ENCODE peak calls at places on chromosomes 5 and 9, in six cellular contexts. M is activated CD4-positive, alpha-beta T cell treated with anti-CD3 and anti-CD28 coated beads, Interleukin-2, amount 10 ng/mL, durations not matched to agents 24 days and 14 days; E is stimulated activated naive CD4-positive, alpha-beta T cell treated with Interleukin-2 at 50 U/mL for 16 hours; J is A549; Z is foreskin fibroblast; L is dermis blood vessel endothelial cell. G is an unnamed sample.

GRCh38 chr9:100700689-100701318 is 122.9 kb downstream of the CAVIN4 start:
- DNase-seq in L (peak; percentile 54), Z (no peak), E (no peak), M (peak; percentile 61), J (peak; percentile 38), G (no peak)

GRCh38 chr9:121350993-121351561 is 19.0 kb downstream of the STOM start:
- DNase-seq in L (peak; percentile 96), M (no peak), J (peak; percentile 60), E (no peak), Z (peak; percentile 90), G (peak; percentile 94)

GRCh38 chr9:96040591-96041461 is 165.3 kb downstream of the ERCC6L2 start:
- DNase-seq in E (no peak), L (no peak), J (peak; percentile 76), Z (no peak), M (no peak), G (no peak)

GRCh38 chr5:82796643-82797416 is 280.4 kb downstream of the TMEM167A start:
- DNase-seq in E (no peak), J (no peak), L (no peak), Z (no peak), M (no peak), G (no peak)

GRCh38 chr5:40853632-40854192 is 12.5 kb downstream of the CARD6 start:
- DNase-seq in M (no peak), Z (no peak), L (peak; percentile 19), E (no peak), J (no peak), G (peak; percentile 52)

GRCh38 chr5:139273322-139273571 is 20.3 kb upstream of the MATR3 start:
- DNase-seq in M (no peak), J (peak; percentile 37), E (no peak), Z (no peak), L (no peak), G (no peak)

GRCh38 chr9:15182755-15183154 is 124.3 kb downstream of the TTC39B start:
- DNase-seq in J (no peak), L (no peak), E (no peak), M (no peak), Z (no peak), G (no peak)

GRCh38 chr5:139684350-139684880 is 36.3 kb downstream of the CXXC5 start:
- DNase-seq in J (no peak), Z (no peak), E (no peak), L (no peak), M (no peak), G (no peak)

GRCh38 chr9:93286252-93287188 is 102.6 kb downstream of the WNK2 start:
- DNase-seq in Z (no peak), E (no peak), L (no peak), M (no peak), J (no peak), G (no peak)

GRCh38 chr9:128838338-128838737 is 8.7 kb upstream of the SPOUT1 start:
- DNase-seq in J (no peak), E (no peak), Z (no peak), L (no peak), M (no peak), G (no peak)

GRCh38 chr9:92686954-92687353 is 17.0 kb upstream of the IPPK start:
- DNase-seq in Z (no peak), E (no peak), J (peak; percentile 32), L (peak; percentile 32), M (no peak), G (peak; percentile 11)

GRCh38 chr9:132587484-132587858 is 5.1 kb downstream of the BARHL1 start:
- DNase-seq in M (no peak), Z (no peak), E (no peak), J (no peak), L (no peak), G (no peak)

GRCh38 chr9:79682076-79682736 is 110.4 kb downstream of the TLE4 start:
- DNase-seq in M (no peak), E (no peak), J (no peak), Z (no peak), L (peak; percentile 73), G (peak; percentile 63)

GRCh38 chr5:178113141-178113787 is at the start of gene N4BP3:
- DNase-seq in Z (no peak), E (peak; percentile 79), L (peak; percentile 84), J (peak; percentile 42), M (peak; percentile 95), G (peak; percentile 79)

GRCh38 chr9:37705787-37706186 is 47.8 kb upstream of the TRMT10B start:
- DNase-seq in L (no peak), E (no peak), Z (no peak), J (no peak), M (no peak), G (no peak)

GRCh38 chr9:134895849-134896833 is 15.5 kb downstream of the FCN2 start:
- DNase-seq in E (no peak), J (peak; percentile 76), Z (peak; percentile 46), L (peak; percentile 88), M (no peak), G (peak; percentile 14)

GRCh38 chr5:174305241-174305681 is 259.8 kb downstream of the NSG2 start:
- DNase-seq in M (no peak), J (no peak), L (no peak), Z (no peak), E (no peak), G (no peak)

GRCh38 chr5:14066326-14066725 is 76.8 kb upstream of the TRIO start:
- DNase-seq in J (no peak), Z (no peak), M (no peak), L (no peak), E (no peak), G (no peak)

GRCh38 chr9:112783551-112783954 is 33.0 kb downstream of the SNX30 start:
- DNase-seq in E (no peak), J (no peak), M (no peak), L (no peak), Z (no peak), G (no peak)

GRCh38 chr9:21964925-21965385 is 29.2 kb downstream of the CDKN2A start:
- DNase-seq in L (peak; percentile 56), J (no peak), M (peak; percentile 88), E (peak; percentile 61), Z (no peak), G (peak; percentile 54)

GRCh38 chr5:149439899-149440655 is 61.0 kb upstream of the IL17B start:
- DNase-seq in Z (no peak), E (peak; percentile 3), L (peak; percentile 75), J (peak; percentile 95), M (no peak), G (peak; percentile 86)

GRCh38 chr9:116151966-116152381 is 1.6 kb upstream of the PAPPA start:
- DNase-seq in J (peak; percentile 93), L (peak; percentile 49), Z (peak; percentile 83), M (no peak), E (no peak), G (no peak)

GRCh38 chr9:100498592-100498991 is 25.6 kb downstream of the TMEFF1 start:
- DNase-seq in L (no peak), J (peak; percentile 9), Z (no peak), M (no peak), E (no peak), G (peak; percentile 18)

GRCh38 chr5:176341325-176342198 is 20.0 kb downstream of the KIAA1191 start:
- DNase-seq in M (no peak), L (no peak), Z (no peak), E (no peak), J (no peak), G (no peak)

GRCh38 chr9:93598647-93599241 is 22.4 kb downstream of the PHF2 start:
- DNase-seq in M (peak; percentile 71), L (peak; percentile 65), Z (no peak), J (no peak), E (no peak), G (peak; percentile 57)

GRCh38 chr5:179697993-179698934 is 503 bp upstream of the CANX start:
- DNase-seq in E (peak; percentile 99), J (peak; percentile 99), L (peak; percentile 100), Z (peak; percentile 100), M (peak; percentile 100), G (peak; percentile 100)

GRCh38 chr9:119094086-119094485 is 275.1 kb downstream of the BRINP1 start:
- DNase-seq in L (no peak), Z (no peak), J (no peak), M (no peak), E (no peak), G (no peak)

GRCh38 chr9:16321461-16322119 is 548.9 kb downstream of the BNC2 start:
- DNase-seq in E (no peak), J (peak; percentile 39), M (no peak), L (peak; percentile 48), Z (peak; percentile 67), G (peak; percentile 12)

GRCh38 chr9:86660146-86660545 is 287.2 kb downstream of the GAS1 start:
- DNase-seq in M (no peak), L (no peak), J (no peak), E (no peak), Z (peak; percentile 89), G (no peak)

GRCh38 chr9:9275656-9276055 is 1337.1 kb downstream of the PTPRD start:
- DNase-seq in Z (no peak), M (no peak), L (no peak), E (no peak), J (no peak), G (no peak)

GRCh38 chr9:112863214-112863613 is 27.5 kb downstream of the SLC46A2 start:
- DNase-seq in M (no peak), L (no peak), Z (no peak), J (no peak), E (no peak), G (no peak)

GRCh38 chr9:109767814-109768213 is 12.2 kb upstream of the PALM2AKAP2 start:
- DNase-seq in J (no peak), E (no peak), M (no peak), L (no peak), Z (no peak), G (no peak)

GRCh38 chr5:65790371-65791163 is 68.6 kb downstream of the NLN start:
- DNase-seq in Z (no peak), J (no peak), E (peak; percentile 28), L (peak; percentile 31), M (no peak), G (peak; percentile 23)

GRCh38 chr5:107461770-107462169 is 209.0 kb downstream of the EFNA5 start:
- DNase-seq in Z (no peak), J (no peak), L (no peak), M (no peak), E (no peak), G (no peak)

G was measured in dermis microvascular lymphatic vessel endothelial cell.